ENCODE peak calls at places on chromosome 3, in nine cellular contexts. S, T, D, O, B, K, L, F and M are unnamed samples.

GRCh38 chr3:126493731-126494130 is 18.0 kb upstream of the ZXDC start:
- DNase-seq in S (no peak), T (no peak), D (no peak), O (no peak), B (no peak), K (no peak), L (no peak), F (no peak), M (no peak)

GRCh38 chr3:4978259-4978965 is 825 bp upstream of the BHLHE40 start:
- DNase-seq in S (peak), T (peak), D (peak), O (peak), B (peak), K (peak), L (peak), F (peak), M (peak)

GRCh38 chr3:78867409-78868372 is 900.1 kb downstream of the ROBO1 start:
- DNase-seq in S (peak), T (no peak), D (no peak), O (peak), B (no peak), K (no peak), L (no peak), F (no peak), M (no peak)

GRCh38 chr3:136249091-136249490 is 1.0 kb upstream of the PCCB start:
- DNase-seq in S (no peak), T (no peak), D (no peak), O (no peak), B (no peak), K (no peak), L (no peak), F (no peak), M (no peak)

GRCh38 chr3:170784406-170784805 is 85.6 kb downstream of the RPL22L1 start:
- DNase-seq in S (no peak), T (no peak), D (no peak), O (no peak), B (no peak), K (no peak), L (no peak), F (no peak), M (no peak)

GRCh38 chr3:37813403-37813802 is 48.3 kb upstream of the CTDSPL start:
- DNase-seq in S (no peak), T (no peak), D (no peak), O (no peak), B (no peak), K (no peak), L (no peak), F (no peak), M (no peak)

GRCh38 chr3:169929830-169930519 is 18.6 kb downstream of the SAMD7 start:
- DNase-seq in S (no peak), T (no peak), D (no peak), O (no peak), B (no peak), K (no peak), L (no peak), F (no peak), M (no peak)

GRCh38 chr3:155634121-155634719 is 110.7 kb downstream of the PLCH1 start:
- DNase-seq in S (no peak), T (no peak), D (no peak), O (no peak), B (no peak), K (no peak), L (no peak), F (no peak), M (no peak)

GRCh38 chr3:124829819-124830554 is 57.2 kb downstream of the ITGB5 start:
- DNase-seq in S (no peak), T (no peak), D (no peak), O (no peak), B (no peak), K (no peak), L (no peak), F (no peak), M (no peak)

GRCh38 chr3:4395448-4395847 is 71.6 kb downstream of the SUMF1 start:
- DNase-seq in S (peak), T (no peak), D (no peak), O (no peak), B (no peak), K (no peak), L (no peak), F (no peak), M (no peak)

GRCh38 chr3:185200639-185201038 is 47.8 kb upstream of the C3orf70 start:
- DNase-seq in S (peak), T (no peak), D (no peak), O (no peak), B (no peak), K (no peak), L (no peak), F (no peak), M (no peak)

GRCh38 chr3:15439476-15439875 is 12.1 kb downstream of the EAF1 start:
- DNase-seq in S (peak), T (no peak), D (no peak), O (no peak), B (no peak), K (no peak), L (no peak), F (no peak), M (no peak)

GRCh38 chr3:194177156-194177555 is 41.2 kb downstream of the HES1 start:
- DNase-seq in S (no peak), T (no peak), D (no peak), O (no peak), B (no peak), K (no peak), L (no peak), F (no peak), M (no peak)

GRCh38 chr3:133865136-133865855 is 30.4 kb downstream of the RAB6B start:
- DNase-seq in S (no peak), T (no peak), D (no peak), O (no peak), B (no peak), K (no peak), L (no peak), F (no peak), M (no peak)

GRCh38 chr3:139917226-139917785 is 17.7 kb upstream of the CLSTN2 start:
- DNase-seq in S (no peak), T (no peak), D (no peak), O (no peak), B (no peak), K (no peak), L (no peak), F (no peak), M (no peak)

GRCh38 chr3:127264794-127265514 is 22.9 kb downstream of the PRR20G start:
- DNase-seq in S (no peak), T (no peak), D (no peak), O (no peak), B (no peak), K (no peak), L (no peak), F (no peak), M (no peak)

GRCh38 chr3:194830978-194831377 is 145.3 kb downstream of the FAM43A start:
- DNase-seq in S (no peak), T (no peak), D (no peak), O (no peak), B (no peak), K (no peak), L (no peak), F (no peak), M (no peak)

GRCh38 chr3:42032693-42033349 is 58.3 kb upstream of the TRAK1 start:
- DNase-seq in S (peak), T (no peak), D (no peak), O (peak), B (peak), K (peak), L (peak), F (peak), M (peak)

GRCh38 chr3:173531602-173532001 is 134.1 kb downstream of the NLGN1 start:
- DNase-seq in S (no peak), T (no peak), D (no peak), O (no peak), B (no peak), K (no peak), L (no peak), F (no peak), M (no peak)

GRCh38 chr3:95154775-95155174 is 1091.9 kb downstream of the NSUN3 start:
- DNase-seq in S (peak), T (no peak), D (no peak), O (no peak), B (peak), K (no peak), L (no peak), F (no peak), M (no peak)

GRCh38 chr3:112395166-112395894 is 62.4 kb downstream of the CD200 start:
- DNase-seq in S (no peak), T (no peak), D (no peak), O (no peak), B (no peak), K (no peak), L (no peak), F (no peak), M (no peak)

GRCh38 chr3:13023251-13024055 is 49.8 kb downstream of the IQSEC1 start:
- DNase-seq in S (no peak), T (no peak), D (no peak), O (no peak), B (no peak), K (no peak), L (no peak), F (no peak), M (peak)

GRCh38 chr3:1294566-1294965 is 201.7 kb downstream of the CNTN6 start:
- DNase-seq in S (no peak), T (no peak), D (no peak), O (no peak), B (no peak), K (no peak), L (no peak), F (no peak), M (no peak)

GRCh38 chr3:197555281-197556261 is at the start of gene BDH1:
- DNase-seq in S (no peak), T (peak), D (peak), O (peak), B (no peak), K (peak), L (peak), F (peak), M (peak)

GRCh38 chr3:72665701-72666443 is 182.4 kb downstream of the SHQ1 start:
- DNase-seq in S (peak), T (no peak), D (peak), O (no peak), B (peak), K (peak), L (peak), F (no peak), M (peak)

GRCh38 chr3:142724682-142725351 is 983 bp downstream of the TRPC1 start:
- DNase-seq in S (peak), T (peak), D (peak), O (peak), B (peak), K (no peak), L (peak), F (peak), M (peak)

GRCh38 chr3:59866076-59866475 is 816.3 kb upstream of the CFAP20DC start:
- DNase-seq in S (peak), T (no peak), D (no peak), O (no peak), B (no peak), K (no peak), L (no peak), F (no peak), M (no peak)

GRCh38 chr3:102741105-102741504 is 306.3 kb downstream of the ZPLD1 start:
- DNase-seq in S (no peak), T (no peak), D (peak), O (no peak), B (no peak), K (no peak), L (no peak), F (no peak), M (no peak)

GRCh38 chr3:46276497-46277099 is 34.3 kb downstream of the CCR3 start:
- DNase-seq in S (peak), T (peak), D (peak), O (no peak), B (peak), K (peak), L (peak), F (no peak), M (peak)

GRCh38 chr3:193548406-193548805 is 6.3 kb downstream of the ATP13A4 start:
- DNase-seq in S (no peak), T (no peak), D (no peak), O (no peak), B (no peak), K (no peak), L (no peak), F (no peak), M (no peak)

GRCh38 chr3:177467268-177467985 is 270.1 kb upstream of the TBL1XR1 start:
- DNase-seq in S (no peak), T (no peak), D (no peak), O (no peak), B (no peak), K (no peak), L (no peak), F (no peak), M (no peak)

GRCh38 chr3:37115451-37115850 is 58.9 kb downstream of the LRRFIP2 start:
- DNase-seq in S (peak), T (no peak), D (no peak), O (no peak), B (no peak), K (no peak), L (no peak), F (no peak), M (no peak)

GRCh38 chr3:25483456-25483855 is 55.4 kb downstream of the RARB start:
- DNase-seq in S (peak), T (no peak), D (no peak), O (no peak), B (peak), K (no peak), L (no peak), F (no peak), M (no peak)